ENCODE peak calls at places on chromosomes 2 and 18, in nine cellular contexts. A is fibroblast of pulmonary artery, S is GM13976, J is neural crest cell, R is AG09309, V is sigmoid colon, H is SK-N-SH, L is brain microvascular endothelial cell, T is astrocyte. W is an unnamed sample.

GRCh38 chr2:169803480-169803879 is 4.8 kb downstream of the SSB start:
- DNase-seq in A (no peak), S (no peak), J (no peak), R (no peak), V (no peak), H (no peak), L (no peak), T (no peak), W (no peak)

GRCh38 chr2:133633851-133634250 is 65.6 kb upstream of the NCKAP5 start:
- DNase-seq in A (peak), S (no peak), J (no peak), R (peak), V (no peak), H (no peak), L (peak), T (peak), W (no peak)

GRCh38 chr2:200199576-200200263 is 106.8 kb upstream of the SPATS2L start:
- DNase-seq in A (no peak), S (no peak), J (no peak), R (no peak), V (no peak), H (no peak), L (no peak), T (no peak), W (peak)

GRCh38 chr2:163182764-163183354 is 344.3 kb upstream of the KCNH7 start:
- DNase-seq in A (peak), S (peak), J (no peak), R (no peak), V (no peak), H (peak), L (no peak), T (peak), W (peak)

GRCh38 chr2:198517961-198518360 is 713.6 kb downstream of the PLCL1 start:
- DNase-seq in A (no peak), S (no peak), J (no peak), R (peak), V (no peak), H (no peak), L (no peak), T (no peak), W (no peak)

GRCh38 chr2:6580982-6581381 is 284.7 kb downstream of the CMPK2 start:
- DNase-seq in A (no peak), S (no peak), J (no peak), R (peak), V (no peak), H (no peak), L (peak), T (peak), W (peak)

GRCh38 chr2:8495189-8495855 is 186.5 kb upstream of the ID2 start:
- DNase-seq in A (no peak), S (no peak), J (no peak), R (no peak), V (peak), H (no peak), L (no peak), T (no peak), W (no peak)

GRCh38 chr18:58247363-58247834 is 203.4 kb downstream of the NEDD4L start:
- DNase-seq in A (peak), S (no peak), J (no peak), R (no peak), V (peak), H (no peak), L (no peak), T (peak), W (no peak)

GRCh38 chr2:136424112-136424511 is 306.2 kb upstream of the CXCR4 start:
- DNase-seq in A (no peak), S (no peak), J (no peak), R (no peak), V (no peak), H (no peak), L (no peak), T (no peak), W (no peak)

GRCh38 chr18:34631071-34631470 is 79.0 kb upstream of the DTNA start:
- DNase-seq in A (no peak), S (no peak), J (no peak), R (no peak), V (no peak), H (no peak), L (no peak), T (no peak), W (no peak)

GRCh38 chr2:15265889-15266288 is 295.2 kb downstream of the NBAS start:
- DNase-seq in A (no peak), S (no peak), J (no peak), R (no peak), V (no peak), H (no peak), L (no peak), T (no peak), W (no peak)

GRCh38 chr2:190767821-190768220 is 112.8 kb upstream of the GLS start:
- DNase-seq in A (no peak), S (no peak), J (no peak), R (no peak), V (no peak), H (no peak), L (no peak), T (no peak), W (no peak)

GRCh38 chr2:1889099-1889650 is 144.9 kb upstream of the PXDN start:
- DNase-seq in A (no peak), S (no peak), J (no peak), R (no peak), V (no peak), H (no peak), L (no peak), T (no peak), W (no peak)

GRCh38 chr2:218267259-218267658 is 2.7 kb downstream of the AAMP start:
- DNase-seq in A (no peak), S (no peak), J (no peak), R (no peak), V (peak), H (no peak), L (no peak), T (no peak), W (no peak)

GRCh38 chr18:36296591-36297418 is 708 bp upstream of the FHOD3 start:
- DNase-seq in A (peak), S (peak), J (peak), R (peak), V (peak), H (peak), L (peak), T (peak), W (peak)

GRCh38 chr18:8706981-8707940 is 1.9 kb downstream of the MTCL1 start:
- DNase-seq in A (peak), S (peak), J (peak), R (peak), V (peak), H (peak), L (peak), T (peak), W (no peak)

GRCh38 chr2:203532957-203533695 is 2.0 kb downstream of the RAPH1 start:
- DNase-seq in A (peak), S (no peak), J (no peak), R (no peak), V (no peak), H (peak), L (peak), T (peak), W (peak)

GRCh38 chr2:203446071-203446481 is 89.0 kb downstream of the RAPH1 start:
- DNase-seq in A (peak), S (no peak), J (no peak), R (no peak), V (no peak), H (no peak), L (peak), T (peak), W (peak)

GRCh38 chr2:20241973-20242726 is 17.2 kb upstream of the SDC1 start:
- DNase-seq in A (no peak), S (peak), J (no peak), R (no peak), V (peak), H (peak), L (no peak), T (no peak), W (no peak)

GRCh38 chr2:639703-640102 is 37.5 kb downstream of the TMEM18 start:
- DNase-seq in A (no peak), S (no peak), J (no peak), R (no peak), V (no peak), H (no peak), L (no peak), T (no peak), W (no peak)

GRCh38 chr2:58609306-58609705 is 368.2 kb upstream of the FANCL start:
- DNase-seq in A (no peak), S (no peak), J (no peak), R (no peak), V (no peak), H (no peak), L (no peak), T (no peak), W (no peak)

GRCh38 chr2:15127876-15128275 is 433.3 kb downstream of the NBAS start:
- DNase-seq in A (no peak), S (no peak), J (no peak), R (no peak), V (no peak), H (no peak), L (no peak), T (no peak), W (no peak)

GRCh38 chr2:10832228-10832936 is 19.8 kb upstream of the PDIA6 start:
- DNase-seq in A (peak), S (peak), J (peak), R (peak), V (peak), H (peak), L (peak), T (peak), W (peak)

GRCh38 chr2:14866953-14867352 is 234.4 kb downstream of the LRATD1 start:
- DNase-seq in A (no peak), S (no peak), J (no peak), R (no peak), V (no peak), H (no peak), L (no peak), T (no peak), W (no peak)

GRCh38 chr2:11750422-11750821 is 4.0 kb downstream of the LPIN1 start:
- DNase-seq in A (no peak), S (peak), J (no peak), R (no peak), V (no peak), H (no peak), L (no peak), T (no peak), W (peak)

GRCh38 chr2:38113999-38114708 is 38.2 kb upstream of the CYP1B1 start:
- DNase-seq in A (peak), S (no peak), J (no peak), R (no peak), V (no peak), H (no peak), L (peak), T (peak), W (no peak)

GRCh38 chr2:85799215-85799956 is 45.6 kb downstream of the ATOH8 start:
- DNase-seq in A (no peak), S (no peak), J (no peak), R (no peak), V (peak), H (no peak), L (no peak), T (no peak), W (peak)

GRCh38 chr2:42567389-42567788 is 1.0 kb upstream of the MTA3 start:
- DNase-seq in A (peak), S (no peak), J (no peak), R (peak), V (no peak), H (no peak), L (peak), T (peak), W (no peak)

GRCh38 chr2:101011152-101011551 is 9.1 kb downstream of the RPL31 start:
- DNase-seq in A (no peak), S (no peak), J (no peak), R (no peak), V (peak), H (no peak), L (no peak), T (no peak), W (no peak)

GRCh38 chr2:38603402-38604265 is 906 bp upstream of the HNRNPLL start:
- DNase-seq in A (peak), S (peak), J (peak), R (no peak), V (peak), H (peak), L (peak), T (peak), W (peak)

GRCh38 chr18:3346487-3346886 is 84.6 kb downstream of the MYL12B start:
- DNase-seq in A (no peak), S (no peak), J (no peak), R (no peak), V (no peak), H (no peak), L (no peak), T (no peak), W (peak)

GRCh38 chr18:68714356-68714706 is 577 bp downstream of the TMX3 start:
- DNase-seq in A (no peak), S (no peak), J (peak), R (no peak), V (no peak), H (peak), L (no peak), T (no peak), W (no peak)

GRCh38 chr18:26458526-26459232 is 89.7 kb downstream of the KCTD1 start:
- DNase-seq in A (peak), S (peak), J (no peak), R (peak), V (no peak), H (no peak), L (peak), T (peak), W (peak)

GRCh38 chr2:66306488-66306887 is 128.4 kb upstream of the MEIS1 start:
- DNase-seq in A (no peak), S (no peak), J (no peak), R (no peak), V (no peak), H (no peak), L (no peak), T (no peak), W (peak)

GRCh38 chr2:23806665-23807064 is 120.3 kb downstream of the ATAD2B start:
- DNase-seq in A (no peak), S (no peak), J (no peak), R (no peak), V (no peak), H (no peak), L (no peak), T (no peak), W (no peak)

GRCh38 chr2:8882094-8882493 is 44.7 kb upstream of the KIDINS220 start:
- DNase-seq in A (peak), S (no peak), J (peak), R (no peak), V (no peak), H (peak), L (peak), T (no peak), W (peak)

GRCh38 chr2:158243392-158243791 is 141.7 kb downstream of the UPP2 start:
- DNase-seq in A (no peak), S (no peak), J (no peak), R (no peak), V (no peak), H (no peak), L (no peak), T (no peak), W (no peak)

GRCh38 chr2:9247786-9248185 is 41.2 kb downstream of the ASAP2 start:
- DNase-seq in A (no peak), S (no peak), J (no peak), R (no peak), V (no peak), H (peak), L (no peak), T (no peak), W (no peak)

GRCh38 chr2:226874749-226875148 is 38.9 kb downstream of the RHBDD1 start:
- DNase-seq in A (no peak), S (no peak), J (no peak), R (no peak), V (no peak), H (no peak), L (no peak), T (no peak), W (no peak)

DNA sequence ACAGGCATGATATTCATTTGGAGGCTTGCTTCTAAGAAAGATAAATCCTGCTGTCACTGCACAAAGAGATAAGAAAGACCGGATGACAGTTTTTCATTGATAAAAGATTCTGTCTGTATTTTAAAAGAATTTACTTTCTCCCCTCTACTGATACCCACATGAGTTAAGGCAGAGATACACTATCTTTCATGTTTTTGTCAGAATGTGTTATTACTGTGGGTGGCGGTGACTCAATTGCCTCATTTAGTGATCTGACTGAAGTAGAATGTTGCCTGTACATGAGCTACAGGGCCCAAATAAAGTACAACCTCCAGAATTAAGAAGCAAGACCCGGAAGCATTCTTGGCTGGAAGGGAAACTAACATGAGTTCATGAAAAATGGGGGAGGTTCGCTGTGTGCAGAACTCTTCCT is 480.0 kb downstream of the SLC4A3 start:
- DNase-seq in A (no peak), S (no peak), J (no peak), R (no peak), V (no peak), H (no peak), L (no peak), T (peak), W (no peak)
- TF ChIP-seq CTCF in A (no peak), S (no peak), J (no peak), R (no peak), V (no peak), H (no peak), L (no peak), T (no peak), W (no peak)

GRCh38 chr2:27032495-27033252 is at the start of gene TMEM214:
- DNase-seq in A (peak), S (peak), J (peak), R (no peak), V (peak), H (peak), L (peak), T (peak), W (peak)

GRCh38 chr2:27027211-27027651 is 5.5 kb upstream of the TMEM214 start:
- DNase-seq in A (no peak), S (no peak), J (no peak), R (no peak), V (no peak), H (no peak), L (no peak), T (no peak), W (no peak)

GRCh38 chr2:27025861-27026851 is 6.6 kb upstream of the TMEM214 start:
- DNase-seq in A (no peak), S (no peak), J (no peak), R (no peak), V (no peak), H (no peak), L (no peak), T (no peak), W (no peak)

GRCh38 chr2:27025281-27025800 is 7.4 kb upstream of the TMEM214 start:
- DNase-seq in A (no peak), S (no peak), J (no peak), R (no peak), V (no peak), H (no peak), L (no peak), T (no peak), W (no peak)

DNA sequence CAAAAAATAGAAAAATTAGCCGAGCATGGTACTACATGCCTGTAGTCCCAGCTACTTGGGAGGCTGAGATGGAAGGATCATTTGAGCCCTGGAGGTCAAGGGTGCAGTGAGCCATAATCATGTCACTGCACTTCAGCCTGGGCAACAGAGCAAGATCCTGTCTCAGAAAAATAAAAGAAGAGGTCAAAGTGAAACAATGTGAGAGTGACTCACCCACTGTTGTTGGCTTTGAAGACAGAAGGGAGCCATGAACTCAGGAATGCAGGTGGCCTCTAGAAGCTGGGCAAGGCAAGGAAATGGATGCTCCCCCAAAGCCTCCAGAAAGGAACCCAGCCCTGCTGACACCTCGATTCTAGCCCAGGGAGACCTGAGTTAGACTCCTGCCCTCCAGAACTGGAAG is 3.7 kb upstream of the TMEM214 start:
- DNase-seq in A (no peak), S (no peak), J (no peak), R (no peak), V (peak), H (no peak), L (no peak), T (no peak), W (no peak)
- TF ChIP-seq CTCF in A (no peak), S (no peak), J (no peak), R (no peak), V (no peak), H (no peak), L (no peak), T (no peak), W (no peak)

DNA sequence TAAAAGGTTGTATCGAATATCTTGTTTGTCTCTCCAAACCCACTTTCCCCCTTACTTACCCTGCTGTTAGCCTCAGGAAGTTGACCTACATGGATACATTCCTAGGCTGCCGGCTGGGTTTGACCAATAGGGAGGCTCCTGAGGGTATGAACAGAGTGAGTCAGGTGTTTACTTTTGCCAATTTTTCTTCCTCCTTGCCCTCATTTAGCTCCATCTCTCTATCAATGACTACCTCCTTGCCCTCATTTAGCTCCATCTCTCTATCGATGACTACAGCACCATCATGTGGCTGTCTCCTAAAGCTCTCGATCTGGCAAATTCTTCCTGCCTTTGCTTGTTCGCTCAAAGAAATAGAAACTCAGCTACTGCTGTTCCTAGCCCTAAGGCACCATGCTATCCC is 571.9 kb upstream of the CRIM1 start:
- DNase-seq in A (no peak), S (no peak), J (no peak), R (no peak), V (no peak), H (no peak), L (peak), T (no peak), W (peak)
- TF ChIP-seq CTCF in A (no peak), S (no peak), J (no peak), R (no peak), V (no peak), H (no peak), L (no peak), T (no peak), W (no peak)

GRCh38 chr2:26503238-26503880 is 25.4 kb upstream of the OTOF start:
- DNase-seq in A (peak), S (peak), J (peak), R (no peak), V (peak), H (peak), L (peak), T (peak), W (peak)
- TF ChIP-seq CTCF in A (peak), S (peak), J (peak), R (peak), V (peak), H (no peak), L (peak), T (peak), W (peak)

GRCh38 chr2:119475225-119475856 is 43.7 kb downstream of the TMEM37 start:
- DNase-seq in A (no peak), S (no peak), J (no peak), R (no peak), V (peak), H (no peak), L (no peak), T (no peak), W (no peak)
- TF ChIP-seq CTCF in A (no peak), S (no peak), J (no peak), R (no peak), V (no peak), H (no peak), L (no peak), T (no peak), W (no peak)

GRCh38 chr2:70977605-70978205 is 725 bp upstream of the ANKRD53 start:
- DNase-seq in A (peak), S (no peak), J (no peak), R (peak), V (peak), H (peak), L (peak), T (peak), W (peak)
- TF ChIP-seq CTCF in A (no peak), S (no peak), J (peak), R (no peak), V (no peak), H (no peak), L (no peak), T (peak), W (no peak)

GRCh38 chr2:17289669-17290068 is 228.6 kb downstream of the RAD51AP2 start:
- DNase-seq in A (no peak), S (no peak), J (no peak), R (no peak), V (no peak), H (no peak), L (no peak), T (no peak), W (no peak)
- TF ChIP-seq CTCF in A (no peak), S (no peak), J (no peak), R (no peak), V (no peak), H (no peak), L (no peak), T (no peak), W (no peak)

GRCh38 chr2:3736112-3736511 is 32.7 kb downstream of the DCDC2C start:
- DNase-seq in A (no peak), S (no peak), J (no peak), R (no peak), V (no peak), H (no peak), L (no peak), T (no peak), W (no peak)

GRCh38 chr2:3737128-3737527 is 33.8 kb downstream of the DCDC2C start:
- DNase-seq in A (no peak), S (no peak), J (no peak), R (no peak), V (no peak), H (no peak), L (no peak), T (no peak), W (no peak)

GRCh38 chr2:3739313-3739712 is 35.9 kb downstream of the DCDC2C start:
- DNase-seq in A (no peak), S (no peak), J (no peak), R (no peak), V (no peak), H (no peak), L (no peak), T (no peak), W (no peak)

GRCh38 chr2:3741372-3741771 is 38.0 kb downstream of the DCDC2C start:
- DNase-seq in A (no peak), S (no peak), J (no peak), R (no peak), V (no peak), H (no peak), L (no peak), T (no peak), W (no peak)

GRCh38 chr2:3738454-3738853 is 35.1 kb downstream of the DCDC2C start:
- DNase-seq in A (peak), S (peak), J (peak), R (no peak), V (no peak), H (peak), L (peak), T (no peak), W (peak)
- TF ChIP-seq CTCF in A (peak), S (no peak), J (peak), R (no peak), V (no peak), H (peak), L (peak), T (peak), W (peak)